ENCODE peak calls at places on chromosomes 1 and 21, in four cellular contexts. Z, T, X and C are unnamed samples.

GRCh38 chr1:52294580-52294979 is 71.4 kb downstream of the CC2D1B start:
- DNase-seq in Z (no peak), T (no peak), X (no peak), C (no peak)

GRCh38 chr1:115832651-115833050 is 8.3 kb downstream of the NHLH2 start:
- DNase-seq in Z (no peak), T (no peak), X (no peak), C (no peak)

GRCh38 chr1:22177354-22178003 is 34.6 kb upstream of the WNT4 start:
- DNase-seq in Z (no peak), T (no peak), X (no peak), C (no peak)

GRCh38 chr1:11053758-11054137 is 6.1 kb downstream of the SRM start:
- DNase-seq in Z (no peak), T (peak), X (no peak), C (no peak)

GRCh38 chr1:192846950-192847349 is 38.1 kb downstream of the RGS2 start:
- DNase-seq in Z (no peak), T (no peak), X (no peak), C (no peak)

GRCh38 chr1:113401067-113401466 is 10.8 kb downstream of the MAGI3 start:
- DNase-seq in Z (no peak), T (no peak), X (no peak), C (no peak)

GRCh38 chr1:248906741-248907661 is 966 bp downstream of the PGBD2 start:
- DNase-seq in Z (peak), T (no peak), X (no peak), C (no peak)

GRCh38 chr1:181023265-181024057 is 791 bp upstream of the STX6 start:
- DNase-seq in Z (no peak), T (no peak), X (no peak), C (no peak)

GRCh38 chr1:66000033-66000637 is 207.4 kb downstream of the PDE4B start:
- DNase-seq in Z (no peak), T (no peak), X (no peak), C (no peak)

GRCh38 chr1:156480411-156481192 is 20.0 kb downstream of the MEF2D start:
- DNase-seq in Z (no peak), T (peak), X (no peak), C (no peak)

GRCh38 chr1:59992040-59992820 is 65.7 kb upstream of the CYP2J2 start:
- DNase-seq in Z (no peak), T (no peak), X (no peak), C (no peak)

GRCh38 chr1:219130536-219130935 is 43.1 kb upstream of the LYPLAL1 start:
- DNase-seq in Z (no peak), T (no peak), X (no peak), C (no peak)

GRCh38 chr1:176243746-176244145 is 36.7 kb upstream of the COP1 start:
- DNase-seq in Z (no peak), T (no peak), X (no peak), C (no peak)

GRCh38 chr1:234975941-234976871 is 152.4 kb downstream of the TOMM20 start:
- DNase-seq in Z (no peak), T (no peak), X (peak), C (no peak)

GRCh38 chr1:20166047-20166446 is 19.8 kb upstream of the UBXN10 start:
- DNase-seq in Z (no peak), T (no peak), X (no peak), C (no peak)

GRCh38 chr1:20168547-20169491 is 17.1 kb upstream of the UBXN10 start:
- DNase-seq in Z (no peak), T (peak), X (no peak), C (no peak)

GRCh38 chr1:20164694-20165202 is 21.1 kb upstream of the UBXN10 start:
- DNase-seq in Z (no peak), T (no peak), X (peak), C (no peak)

GRCh38 chr1:20167126-20167525 is 18.8 kb upstream of the UBXN10 start:
- DNase-seq in Z (no peak), T (no peak), X (no peak), C (no peak)

DNA sequence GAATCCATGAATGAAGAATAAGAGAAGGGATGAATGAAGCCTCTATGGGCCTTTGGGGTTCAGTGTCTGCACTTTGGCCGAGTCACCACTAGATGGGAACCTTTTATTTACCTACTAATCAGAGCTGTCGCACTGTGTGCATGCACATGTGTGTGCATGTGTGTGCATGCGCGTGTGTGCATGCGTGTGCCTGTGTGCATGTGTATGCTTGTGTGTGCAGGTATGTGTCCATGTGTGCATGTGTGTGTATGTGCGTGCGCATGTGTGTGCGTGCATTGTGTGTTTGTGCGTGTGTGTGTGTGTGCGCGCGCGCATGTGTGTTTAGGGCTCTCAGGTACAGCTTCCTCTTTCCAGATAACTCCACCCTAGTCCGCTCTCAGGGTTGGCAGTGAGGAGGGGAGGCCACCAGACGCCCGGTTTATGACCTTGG is 20.4 kb upstream of the UBXN10 start:
- DNase-seq in Z (no peak), T (no peak), X (no peak), C (no peak)
- TF ChIP-seq CTCF in Z (peak), T (peak), X (no peak), C (peak)

GRCh38 chr1:34292472-34292871 is 115.8 kb downstream of the C1orf94 start:
- DNase-seq in Z (no peak), T (no peak), X (no peak), C (no peak)
- TF ChIP-seq CTCF in Z (no peak), T (no peak), X (no peak), C (no peak)

GRCh38 chr1:179293340-179294327 is at the start of gene SOAT1:
- DNase-seq in Z (peak), T (peak), X (peak), C (peak)
- TF ChIP-seq CTCF in Z (no peak), T (peak), X (no peak), C (no peak)

DNA sequence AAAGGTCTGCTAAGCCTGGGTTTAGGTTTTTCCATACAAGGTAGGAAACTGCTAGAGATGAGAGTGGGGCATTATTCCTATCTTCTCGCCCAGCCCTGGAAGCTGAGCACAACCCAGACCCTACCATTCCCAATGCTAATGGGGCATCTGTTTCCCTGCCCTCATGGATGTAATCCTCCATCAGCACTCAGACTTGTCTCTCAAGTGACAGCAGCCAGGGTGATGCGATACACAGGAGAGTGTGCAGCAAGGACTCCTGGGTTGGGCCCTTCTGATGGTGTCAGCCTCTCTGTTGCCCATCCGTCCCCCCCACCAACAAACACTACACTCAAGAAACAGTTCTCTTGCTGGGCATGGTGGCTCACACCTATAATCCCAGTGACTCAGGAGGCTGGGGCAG is 5.9 kb upstream of the INPP5B start:
- DNase-seq in Z (no peak), T (no peak), X (no peak), C (no peak)
- TF ChIP-seq CTCF in Z (no peak), T (no peak), X (no peak), C (no peak)

GRCh38 chr1:92961131-92961895 is at the start of gene DIPK1A:
- DNase-seq in Z (no peak), T (peak), X (peak), C (peak)
- TF ChIP-seq CTCF in Z (no peak), T (no peak), X (no peak), C (peak)

DNA sequence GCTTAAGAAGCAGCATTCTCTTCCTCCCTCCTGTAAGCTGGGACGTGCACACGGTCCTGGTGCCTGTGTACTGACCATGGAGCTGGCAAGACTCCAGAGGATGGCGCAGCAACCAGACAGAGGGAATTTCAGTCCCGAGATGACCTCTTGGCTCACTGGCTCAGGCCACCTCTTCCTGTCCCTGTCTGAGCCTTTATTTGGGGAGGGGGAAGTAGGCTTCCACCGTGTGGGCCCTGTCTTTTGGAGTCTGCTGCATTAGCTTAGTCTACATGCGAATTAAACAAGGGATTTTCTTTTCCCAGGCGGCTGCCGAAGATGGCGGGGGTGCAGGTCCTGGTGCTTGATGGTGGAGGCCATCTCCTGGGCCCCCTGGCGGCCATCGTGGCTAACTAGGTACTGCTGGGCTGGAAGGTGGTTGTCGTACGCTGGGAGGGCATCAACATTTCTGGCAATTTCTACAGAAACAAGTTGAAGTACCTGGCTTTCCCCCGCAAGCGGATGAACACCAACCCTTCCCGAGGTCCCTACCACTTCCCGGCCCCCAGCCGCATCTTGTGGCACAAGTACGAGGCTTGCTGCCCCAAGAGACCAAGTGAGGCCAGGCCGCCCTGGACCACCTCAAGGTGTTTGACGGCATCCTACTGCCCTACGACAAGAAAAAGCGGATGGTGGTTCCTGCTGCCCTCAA is 10.2 kb downstream of the IL24 start:
- DNase-seq in Z (no peak), T (peak), X (no peak), C (no peak)
- TF ChIP-seq CTCF in Z (peak), T (peak), X (no peak), C (no peak)

DNA sequence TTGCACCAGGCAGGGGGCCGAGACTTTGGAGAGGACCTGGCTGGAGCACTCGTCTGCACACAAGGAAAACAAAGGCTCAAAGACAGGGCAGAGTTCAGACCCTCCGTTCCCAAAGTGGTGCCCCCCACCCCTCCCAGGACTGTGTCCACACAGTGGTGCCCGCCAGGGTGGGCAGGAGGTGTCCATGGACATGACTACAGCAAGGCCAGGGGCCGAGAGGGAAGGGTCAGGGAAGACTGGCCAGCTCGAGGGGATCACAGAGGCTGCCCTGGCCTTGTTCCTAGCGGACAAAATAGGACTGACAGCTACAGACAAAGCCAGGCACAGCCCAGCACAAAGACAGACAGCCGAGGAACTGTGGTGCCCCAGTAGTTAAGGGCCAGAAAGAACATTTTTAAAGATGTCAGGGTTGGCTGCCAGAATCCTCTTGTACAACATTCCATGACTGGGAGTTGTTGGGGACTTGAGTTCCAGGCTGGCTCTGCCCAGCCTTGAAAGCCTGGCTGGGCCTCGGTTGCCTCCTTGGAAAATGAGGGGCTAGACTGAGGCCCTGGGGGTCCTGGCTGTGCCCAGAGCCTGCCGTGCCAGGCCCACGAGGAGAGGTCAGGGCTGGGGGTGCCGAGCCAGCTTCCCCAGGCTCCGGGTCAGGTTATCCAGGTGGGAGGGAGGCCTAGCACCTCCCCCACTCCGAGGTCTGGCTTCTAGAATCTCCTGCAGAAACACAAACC is 63.7 kb downstream of the SLX9 start:
- DNase-seq in Z (no peak), T (no peak), X (peak), C (no peak)
- TF ChIP-seq CTCF in Z (peak), T (no peak), X (peak), C (no peak)